ENCODE peak calls at places on chromosomes 6 and 20, in nine cellular contexts. C, S, N, H, I, R, B, J and Z are unnamed samples.
A peak's percentile ranks its signal among the peaks of the same experiment; 100 is the strongest.

GRCh38 chr6:44451803-44452690 is 64.5 kb downstream of the CDC5L start:
- DNase-seq in S (no peak), N (no peak), H (no peak), B (no peak), C (no peak), R (no peak), J (peak; percentile 53), I (no peak), Z (no peak)

GRCh38 chr6:11386323-11386722 is 151.2 kb upstream of the TMEM170B start:
- DNase-seq in H (no peak), J (no peak), R (no peak), B (no peak), C (no peak), N (no peak), I (no peak), S (no peak), Z (no peak)

GRCh38 chr6:135182993-135183531 is 2.0 kb downstream of the MYB start:
- DNase-seq in C (no peak), J (no peak), H (no peak), R (peak; percentile 15), I (peak; percentile 68), S (no peak), B (peak; percentile 42), N (no peak), Z (peak; percentile 22)

GRCh38 chr6:161406633-161407032 is 132.8 kb upstream of the AGPAT4 start:
- DNase-seq in N (no peak), B (no peak), C (peak; percentile 35), H (no peak), R (no peak), S (peak; percentile 44), I (no peak), J (peak; percentile 87), Z (no peak)

GRCh38 chr20:16615199-16615598 is 42.0 kb upstream of the KIF16B start:
- DNase-seq in S (peak; percentile 59), I (no peak), B (no peak), C (peak; percentile 56), J (peak; percentile 99), R (no peak), N (peak; percentile 25), H (no peak), Z (no peak)

GRCh38 chr6:77657365-77657764 is 4.5 kb downstream of the MEI4 start:
- DNase-seq in B (no peak), R (no peak), S (no peak), C (no peak), J (no peak), N (no peak), I (no peak), H (no peak), Z (no peak)

GRCh38 chr6:170035104-170035503 is 255.8 kb downstream of the DLL1 start:
- DNase-seq in C (no peak), I (no peak), B (no peak), N (no peak), R (no peak), S (no peak), J (no peak), H (no peak), Z (no peak)

GRCh38 chr20:45779011-45779915 is 12.4 kb downstream of the WFDC3 start:
- DNase-seq in B (peak; percentile 93), I (no peak), H (peak; percentile 85), N (no peak), J (peak; percentile 97), R (no peak), C (peak; percentile 99), S (peak; percentile 99), Z (no peak)

GRCh38 chr6:28010526-28010925 is 53.5 kb downstream of the OR2B6 start:
- DNase-seq in J (no peak), B (no peak), S (no peak), N (no peak), H (no peak), C (no peak), I (no peak), R (no peak), Z (no peak)

GRCh38 chr6:168908887-168909286 is 344.8 kb downstream of the THBS2 start:
- DNase-seq in C (peak; percentile 50), H (no peak), R (no peak), S (peak; percentile 24), B (no peak), N (no peak), J (peak; percentile 75), I (no peak), Z (no peak)

GRCh38 chr6:31386977-31387376 is 16.4 kb upstream of the MICA start:
- DNase-seq in S (no peak), N (no peak), J (no peak), B (no peak), I (no peak), H (no peak), C (no peak), R (no peak), Z (no peak)

GRCh38 chr6:39610229-39610628 is 115.0 kb downstream of the KIF6 start:
- DNase-seq in B (no peak), C (no peak), R (no peak), I (no peak), N (no peak), H (no peak), S (no peak), J (peak; percentile 11), Z (no peak)

GRCh38 chr6:82040405-82041221 is 206.9 kb downstream of the IBTK start:
- DNase-seq in R (peak; percentile 20), S (no peak), N (peak; percentile 50), J (peak; percentile 76), B (peak; percentile 38), H (no peak), C (peak; percentile 23), I (peak; percentile 47), Z (peak; percentile 30)

GRCh38 chr20:13418263-13419229 is 197.5 kb downstream of the ISM1 start:
- DNase-seq in S (no peak), I (no peak), B (no peak), R (no peak), N (no peak), C (no peak), H (no peak), J (peak; percentile 43), Z (no peak)

GRCh38 chr6:114090626-114091025 is 119.7 kb upstream of the HDAC2 start:
- DNase-seq in B (no peak), I (no peak), C (no peak), R (no peak), H (no peak), S (no peak), N (no peak), J (no peak), Z (no peak)

DNA sequence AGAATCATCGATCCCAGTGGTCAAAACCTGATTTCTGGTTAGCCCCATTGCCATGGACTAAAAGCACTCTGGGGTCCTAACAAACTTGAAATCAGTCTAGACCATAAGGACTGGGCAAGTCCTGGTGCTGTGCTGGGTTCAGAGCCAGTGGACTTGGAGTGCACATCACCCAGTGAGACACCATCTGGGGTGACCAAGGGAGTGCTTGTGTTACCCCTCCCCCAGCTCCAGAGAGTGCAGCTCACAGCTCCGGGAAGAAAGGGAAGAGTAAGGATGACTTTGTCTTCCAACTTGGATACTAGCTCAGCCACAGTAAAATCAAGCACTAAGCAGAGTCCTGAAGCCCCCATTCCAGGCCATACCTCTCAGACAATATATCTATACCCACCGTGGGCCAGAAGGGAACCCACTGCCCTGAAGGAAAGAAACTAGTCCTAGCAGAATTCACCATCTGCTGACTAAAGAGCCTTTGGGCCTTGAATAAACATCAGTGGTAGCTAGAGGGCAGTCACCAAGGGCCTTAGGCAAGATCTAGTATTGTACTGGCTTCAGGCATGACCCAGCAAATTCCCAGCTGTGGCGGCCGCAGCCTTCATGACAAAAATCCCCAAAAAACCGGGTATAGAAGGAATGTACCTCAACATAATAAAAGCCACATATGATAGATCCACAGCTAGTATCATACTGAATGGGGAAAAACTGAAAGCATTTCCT is 153.5 kb upstream of the OGFRL1 start:
- DNase-seq in H (no peak), R (no peak), S (no peak), C (no peak), N (no peak), J (no peak), I (no peak), B (no peak), Z (no peak)
- TF ChIP-seq CTCF in H (no peak), R (no peak), S (no peak), C (no peak), N (no peak), J (no peak), I (no peak), B (no peak), Z (no peak)

GRCh38 chr6:71420693-71421328 is 132.2 kb downstream of the OGFRL1 start:
- DNase-seq in R (peak; percentile 87), I (peak; percentile 95), N (peak; percentile 95), B (peak; percentile 98), H (peak; percentile 95), J (peak; percentile 96), C (peak; percentile 87), S (peak; percentile 71), Z (peak; percentile 97)

GRCh38 chr6:71414486-71414885 is 125.9 kb downstream of the OGFRL1 start:
- DNase-seq in B (no peak), S (no peak), R (no peak), J (no peak), H (no peak), C (no peak), N (no peak), I (no peak), Z (no peak)

GRCh38 chr6:71419217-71419953 is 130.8 kb downstream of the OGFRL1 start:
- DNase-seq in N (no peak), C (no peak), S (no peak), H (peak; percentile 21), J (peak; percentile 37), I (no peak), R (no peak), B (peak; percentile 29), Z (peak; percentile 44)

GRCh38 chr6:71421611-71422010 is 133.0 kb downstream of the OGFRL1 start:
- DNase-seq in R (no peak), N (no peak), C (no peak), J (no peak), S (no peak), B (no peak), H (no peak), I (no peak), Z (no peak)

GRCh38 chr6:71419954-71420692 is 131.5 kb downstream of the OGFRL1 start:
- DNase-seq in N (peak; percentile 48), R (peak; percentile 46), S (no peak), B (peak; percentile 71), C (no peak), H (peak; percentile 67), J (peak; percentile 47), I (no peak), Z (no peak)
- TF ChIP-seq CTCF in N (no peak), R (peak; percentile 46), S (peak; percentile 51), B (peak; percentile 26), C (no peak), H (peak; percentile 33), J (no peak), I (no peak), Z (peak; percentile 23)

DNA sequence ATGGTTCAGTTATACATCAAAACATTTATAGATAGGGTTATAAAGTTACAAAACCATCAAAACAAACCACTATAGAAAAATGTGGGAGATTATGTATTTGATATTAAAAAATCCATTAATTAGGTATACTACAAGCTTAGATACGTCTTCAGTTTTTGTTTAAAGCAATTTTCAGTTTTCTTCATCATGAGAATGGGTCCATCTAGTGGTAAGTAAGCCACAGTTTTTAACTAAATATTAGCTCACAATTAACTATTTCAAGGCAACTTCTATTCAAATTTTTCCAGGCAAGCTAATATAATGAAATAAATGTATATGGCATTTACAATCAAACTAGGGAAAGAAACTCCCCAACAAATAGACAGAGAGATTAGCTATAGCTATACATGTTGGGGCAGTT is 44.4 kb downstream of the RNGTT start:
- DNase-seq in I (no peak), H (no peak), S (no peak), R (no peak), C (no peak), J (peak; percentile 17), N (no peak), B (no peak), Z (no peak)
- TF ChIP-seq CTCF in I (no peak), H (no peak), S (peak; percentile 12), R (peak; percentile 26), C (peak; percentile 13), J (peak; percentile 31), N (peak; percentile 30), B (peak; percentile 16), Z (peak; percentile 21)

GRCh38 chr20:33686008-33686983 is at the start of gene E2F1:
- DNase-seq in N (peak; percentile 99), I (peak; percentile 98), B (peak; percentile 97), S (no peak), C (peak; percentile 65), J (peak; percentile 88), H (peak; percentile 97), R (peak; percentile 100), Z (peak; percentile 99)
- TF ChIP-seq CTCF in N (peak; percentile 12), I (no peak), B (peak; percentile 42), S (peak; percentile 42), C (peak; percentile 27), J (no peak), H (peak; percentile 37), R (peak; percentile 53), Z (no peak)